ENCODE peak calls at places on chromosomes 5 and 9, in nine cellular contexts. One of them, this sample, is unnamed.

GRCh38 chr9:70121818-70122436 is 78.3 kb downstream of the MAMDC2 start:
- DNase-seq in AG09309: no peak
- DNase-seq in CD4-positive, CD25-positive, alpha-beta regulatory T cell: no peak
- DNase-seq in NCI-H1105 treated with DMSO at 0.1 percent for 48 hours: no peak
- DNase-seq in M059J: peak; percentile 47
- DNase-seq in T-cell: no peak
- DNase-seq in posterior cingulate gyrus: no peak
- DNase-seq in AML-193: no peak
- DNase-seq in NCI-H524 treated with DMSO at 0.1 percent for 48 hours: no peak
- DNase-seq in this sample: no peak

GRCh38 chr5:33679791-33680190 is 212.0 kb downstream of the ADAMTS12 start:
- DNase-seq in AG09309: peak; percentile 45
- DNase-seq in CD4-positive, CD25-positive, alpha-beta regulatory T cell: no peak
- DNase-seq in NCI-H1105 treated with DMSO at 0.1 percent for 48 hours: no peak
- DNase-seq in M059J: peak; percentile 63
- DNase-seq in T-cell: no peak
- DNase-seq in posterior cingulate gyrus: no peak
- DNase-seq in AML-193: no peak
- DNase-seq in NCI-H524 treated with DMSO at 0.1 percent for 48 hours: no peak
- DNase-seq in this sample: no peak

GRCh38 chr5:1974081-1974480 is 91.4 kb upstream of the IRX4 start:
- DNase-seq in AG09309: no peak
- DNase-seq in CD4-positive, CD25-positive, alpha-beta regulatory T cell: no peak
- DNase-seq in NCI-H1105 treated with DMSO at 0.1 percent for 48 hours: no peak
- DNase-seq in M059J: no peak
- DNase-seq in T-cell: no peak
- DNase-seq in posterior cingulate gyrus: no peak
- DNase-seq in AML-193: no peak
- DNase-seq in NCI-H524 treated with DMSO at 0.1 percent for 48 hours: no peak
- DNase-seq in this sample: no peak

GRCh38 chr5:31556461-31556860 is 24.4 kb downstream of the C5orf22 start:
- DNase-seq in AG09309: no peak
- DNase-seq in CD4-positive, CD25-positive, alpha-beta regulatory T cell: no peak
- DNase-seq in NCI-H1105 treated with DMSO at 0.1 percent for 48 hours: no peak
- DNase-seq in M059J: no peak
- DNase-seq in T-cell: no peak
- DNase-seq in posterior cingulate gyrus: no peak
- DNase-seq in AML-193: no peak
- DNase-seq in NCI-H524 treated with DMSO at 0.1 percent for 48 hours: no peak
- DNase-seq in this sample: no peak

GRCh38 chr5:175329976-175330375 is 114.0 kb downstream of the DRD1 start:
- DNase-seq in AG09309: no peak
- DNase-seq in CD4-positive, CD25-positive, alpha-beta regulatory T cell: no peak
- DNase-seq in NCI-H1105 treated with DMSO at 0.1 percent for 48 hours: no peak
- DNase-seq in M059J: no peak
- DNase-seq in T-cell: no peak
- DNase-seq in posterior cingulate gyrus: peak; percentile 37
- DNase-seq in AML-193: no peak
- DNase-seq in NCI-H524 treated with DMSO at 0.1 percent for 48 hours: no peak
- DNase-seq in this sample: no peak

GRCh38 chr5:96344678-96345612 is 88.1 kb downstream of the PCSK1 start:
- DNase-seq in AG09309: peak; percentile 68
- DNase-seq in CD4-positive, CD25-positive, alpha-beta regulatory T cell: peak; percentile 66
- DNase-seq in NCI-H1105 treated with DMSO at 0.1 percent for 48 hours: peak; percentile 77
- DNase-seq in M059J: peak; percentile 72
- DNase-seq in T-cell: no peak
- DNase-seq in posterior cingulate gyrus: no peak
- DNase-seq in AML-193: peak; percentile 81
- DNase-seq in NCI-H524 treated with DMSO at 0.1 percent for 48 hours: peak; percentile 20
- DNase-seq in this sample: peak; percentile 64

GRCh38 chr5:35884125-35884788 is 27.6 kb downstream of the IL7R start:
- DNase-seq in AG09309: peak; percentile 87
- DNase-seq in CD4-positive, CD25-positive, alpha-beta regulatory T cell: no peak
- DNase-seq in NCI-H1105 treated with DMSO at 0.1 percent for 48 hours: no peak
- DNase-seq in M059J: peak; percentile 98
- DNase-seq in T-cell: no peak
- DNase-seq in posterior cingulate gyrus: no peak
- DNase-seq in AML-193: peak; percentile 56
- DNase-seq in NCI-H524 treated with DMSO at 0.1 percent for 48 hours: no peak
- DNase-seq in this sample: peak; percentile 20

GRCh38 chr5:179624841-179625271 is 1.4 kb upstream of the HNRNPH1 start:
- DNase-seq in AG09309: no peak
- DNase-seq in CD4-positive, CD25-positive, alpha-beta regulatory T cell: no peak
- DNase-seq in NCI-H1105 treated with DMSO at 0.1 percent for 48 hours: peak; percentile 49
- DNase-seq in M059J: no peak
- DNase-seq in T-cell: no peak
- DNase-seq in posterior cingulate gyrus: no peak
- DNase-seq in AML-193: no peak
- DNase-seq in NCI-H524 treated with DMSO at 0.1 percent for 48 hours: no peak
- DNase-seq in this sample: no peak

GRCh38 chr5:167716376-167716775 is 575.1 kb upstream of the WWC1 start:
- DNase-seq in AG09309: peak; percentile 67
- DNase-seq in CD4-positive, CD25-positive, alpha-beta regulatory T cell: no peak
- DNase-seq in NCI-H1105 treated with DMSO at 0.1 percent for 48 hours: no peak
- DNase-seq in M059J: peak; percentile 81
- DNase-seq in T-cell: no peak
- DNase-seq in posterior cingulate gyrus: no peak
- DNase-seq in AML-193: no peak
- DNase-seq in NCI-H524 treated with DMSO at 0.1 percent for 48 hours: no peak
- DNase-seq in this sample: no peak

GRCh38 chr5:144971067-144971850 is 800.6 kb downstream of the KCTD16 start:
- DNase-seq in AG09309: no peak
- DNase-seq in CD4-positive, CD25-positive, alpha-beta regulatory T cell: no peak
- DNase-seq in NCI-H1105 treated with DMSO at 0.1 percent for 48 hours: no peak
- DNase-seq in M059J: no peak
- DNase-seq in T-cell: no peak
- DNase-seq in posterior cingulate gyrus: no peak
- DNase-seq in AML-193: no peak
- DNase-seq in NCI-H524 treated with DMSO at 0.1 percent for 48 hours: no peak
- DNase-seq in this sample: no peak

GRCh38 chr9:123389070-123389469 is 33.1 kb downstream of the CRB2 start:
- DNase-seq in AG09309: no peak
- DNase-seq in CD4-positive, CD25-positive, alpha-beta regulatory T cell: no peak
- DNase-seq in NCI-H1105 treated with DMSO at 0.1 percent for 48 hours: no peak
- DNase-seq in M059J: no peak
- DNase-seq in T-cell: no peak
- DNase-seq in posterior cingulate gyrus: no peak
- DNase-seq in AML-193: no peak
- DNase-seq in NCI-H524 treated with DMSO at 0.1 percent for 48 hours: no peak
- DNase-seq in this sample: no peak

GRCh38 chr9:137077010-137077747 is at the start of gene UAP1L1:
- DNase-seq in AG09309: no peak
- DNase-seq in CD4-positive, CD25-positive, alpha-beta regulatory T cell: peak; percentile 71
- DNase-seq in NCI-H1105 treated with DMSO at 0.1 percent for 48 hours: no peak
- DNase-seq in M059J: peak; percentile 61
- DNase-seq in T-cell: peak; percentile 10
- DNase-seq in posterior cingulate gyrus: peak; percentile 80
- DNase-seq in AML-193: peak; percentile 41
- DNase-seq in NCI-H524 treated with DMSO at 0.1 percent for 48 hours: no peak
- DNase-seq in this sample: no peak

GRCh38 chr5:15598294-15598902 is 98.4 kb downstream of the FBXL7 start:
- DNase-seq in AG09309: no peak
- DNase-seq in CD4-positive, CD25-positive, alpha-beta regulatory T cell: peak; percentile 11
- DNase-seq in NCI-H1105 treated with DMSO at 0.1 percent for 48 hours: peak; percentile 2
- DNase-seq in M059J: peak; percentile 12
- DNase-seq in T-cell: no peak
- DNase-seq in posterior cingulate gyrus: no peak
- DNase-seq in AML-193: peak; percentile 11
- DNase-seq in NCI-H524 treated with DMSO at 0.1 percent for 48 hours: no peak
- DNase-seq in this sample: no peak

GRCh38 chr9:83588256-83588655 is 34.7 kb upstream of the IDNK start:
- DNase-seq in AG09309: no peak
- DNase-seq in CD4-positive, CD25-positive, alpha-beta regulatory T cell: no peak
- DNase-seq in NCI-H1105 treated with DMSO at 0.1 percent for 48 hours: no peak
- DNase-seq in M059J: no peak
- DNase-seq in T-cell: no peak
- DNase-seq in posterior cingulate gyrus: no peak
- DNase-seq in AML-193: no peak
- DNase-seq in NCI-H524 treated with DMSO at 0.1 percent for 48 hours: no peak
- DNase-seq in this sample: no peak

GRCh38 chr5:163731256-163731655 is 225.8 kb downstream of the MAT2B start:
- DNase-seq in AG09309: no peak
- DNase-seq in CD4-positive, CD25-positive, alpha-beta regulatory T cell: no peak
- DNase-seq in NCI-H1105 treated with DMSO at 0.1 percent for 48 hours: no peak
- DNase-seq in M059J: no peak
- DNase-seq in T-cell: no peak
- DNase-seq in posterior cingulate gyrus: no peak
- DNase-seq in AML-193: no peak
- DNase-seq in NCI-H524 treated with DMSO at 0.1 percent for 48 hours: no peak
- DNase-seq in this sample: no peak

GRCh38 chr5:132484386-132484715 is 6.2 kb downstream of the IRF1 start:
- DNase-seq in AG09309: no peak
- DNase-seq in CD4-positive, CD25-positive, alpha-beta regulatory T cell: no peak
- DNase-seq in NCI-H1105 treated with DMSO at 0.1 percent for 48 hours: no peak
- DNase-seq in M059J: no peak
- DNase-seq in T-cell: no peak
- DNase-seq in posterior cingulate gyrus: no peak
- DNase-seq in AML-193: no peak
- DNase-seq in NCI-H524 treated with DMSO at 0.1 percent for 48 hours: no peak
- DNase-seq in this sample: no peak

GRCh38 chr9:106945727-106946690 is 83.0 kb downstream of the ZNF462 start:
- DNase-seq in AG09309: peak; percentile 52
- DNase-seq in CD4-positive, CD25-positive, alpha-beta regulatory T cell: no peak
- DNase-seq in NCI-H1105 treated with DMSO at 0.1 percent for 48 hours: no peak
- DNase-seq in M059J: peak; percentile 90
- DNase-seq in T-cell: no peak
- DNase-seq in posterior cingulate gyrus: no peak
- DNase-seq in AML-193: no peak
- DNase-seq in NCI-H524 treated with DMSO at 0.1 percent for 48 hours: no peak
- DNase-seq in this sample: no peak

GRCh38 chr5:103561670-103562069 is 919 bp downstream of the NUDT12 start:
- DNase-seq in AG09309: no peak
- DNase-seq in CD4-positive, CD25-positive, alpha-beta regulatory T cell: no peak
- DNase-seq in NCI-H1105 treated with DMSO at 0.1 percent for 48 hours: no peak
- DNase-seq in M059J: peak; percentile 5
- DNase-seq in T-cell: no peak
- DNase-seq in posterior cingulate gyrus: no peak
- DNase-seq in AML-193: no peak
- DNase-seq in NCI-H524 treated with DMSO at 0.1 percent for 48 hours: no peak
- DNase-seq in this sample: no peak

GRCh38 chr5:172571413-172571812 is 69.7 kb upstream of the NEURL1B start:
- DNase-seq in AG09309: no peak
- DNase-seq in CD4-positive, CD25-positive, alpha-beta regulatory T cell: no peak
- DNase-seq in NCI-H1105 treated with DMSO at 0.1 percent for 48 hours: no peak
- DNase-seq in M059J: no peak
- DNase-seq in T-cell: no peak
- DNase-seq in posterior cingulate gyrus: no peak
- DNase-seq in AML-193: no peak
- DNase-seq in NCI-H524 treated with DMSO at 0.1 percent for 48 hours: no peak
- DNase-seq in this sample: no peak

GRCh38 chr5:172274951-172275753 is 8.4 kb downstream of the UBTD2 start:
- DNase-seq in AG09309: no peak
- DNase-seq in CD4-positive, CD25-positive, alpha-beta regulatory T cell: peak; percentile 65
- DNase-seq in NCI-H1105 treated with DMSO at 0.1 percent for 48 hours: no peak
- DNase-seq in M059J: no peak
- DNase-seq in T-cell: no peak
- DNase-seq in posterior cingulate gyrus: no peak
- DNase-seq in AML-193: no peak
- DNase-seq in NCI-H524 treated with DMSO at 0.1 percent for 48 hours: no peak
- DNase-seq in this sample: no peak

GRCh38 chr9:11038956-11039355 is 426.2 kb upstream of the PTPRD start:
- DNase-seq in AG09309: no peak
- DNase-seq in CD4-positive, CD25-positive, alpha-beta regulatory T cell: no peak
- DNase-seq in NCI-H1105 treated with DMSO at 0.1 percent for 48 hours: no peak
- DNase-seq in M059J: peak; percentile 18
- DNase-seq in T-cell: no peak
- DNase-seq in posterior cingulate gyrus: no peak
- DNase-seq in AML-193: no peak
- DNase-seq in NCI-H524 treated with DMSO at 0.1 percent for 48 hours: no peak
- DNase-seq in this sample: no peak

GRCh38 chr5:3606121-3606831 is 10.6 kb downstream of the IRX1 start:
- DNase-seq in AG09309: no peak
- DNase-seq in CD4-positive, CD25-positive, alpha-beta regulatory T cell: no peak
- DNase-seq in NCI-H1105 treated with DMSO at 0.1 percent for 48 hours: no peak
- DNase-seq in M059J: no peak
- DNase-seq in T-cell: no peak
- DNase-seq in posterior cingulate gyrus: no peak
- DNase-seq in AML-193: no peak
- DNase-seq in NCI-H524 treated with DMSO at 0.1 percent for 48 hours: no peak
- DNase-seq in this sample: no peak